ENCODE peak calls at places on chromosomes 6 and 20, in five cellular contexts. L is choroid plexus epithelial cell, E is brain microvascular endothelial cell, S is heart left ventricle, F is astrocyte of the spinal cord. P is an unnamed sample.

GRCh38 chr20:60365882-60366281 is 407.7 kb downstream of the CDH26 start:
- DNase-seq in F (no peak), E (no peak), S (no peak), L (no peak), P (no peak)

GRCh38 chr6:149913085-149913484 is 9.8 kb downstream of the RAET1G start:
- DNase-seq in S (no peak), F (no peak), L (no peak), E (no peak), P (peak)

GRCh38 chr6:84150680-84151079 is 76.8 kb downstream of the CEP162 start:
- DNase-seq in E (peak), L (peak), S (no peak), F (peak), P (peak)

GRCh38 chr6:118993358-118993757 is 58.4 kb upstream of the MCM9 start:
- DNase-seq in F (no peak), L (no peak), E (no peak), S (no peak), P (no peak)

GRCh38 chr6:169960531-169960890 is 209.1 kb downstream of the ERMARD start:
- DNase-seq in S (peak), L (no peak), F (no peak), E (no peak), P (no peak)

GRCh38 chr6:11350294-11350693 is 117.8 kb upstream of the NEDD9 start:
- DNase-seq in E (no peak), L (peak), S (no peak), F (no peak), P (peak)

GRCh38 chr6:111972714-111973678 is 80.9 kb upstream of the CCN6 start:
- DNase-seq in S (peak), L (peak), E (peak), F (peak), P (peak)

GRCh38 chr20:56361888-56362287 is 3.1 kb downstream of the FAM210B start:
- DNase-seq in L (no peak), S (no peak), F (no peak), E (no peak), P (no peak)

GRCh38 chr6:56856036-56856580 is 98.8 kb upstream of the BEND6 start:
- DNase-seq in F (no peak), E (no peak), S (peak), L (no peak), P (no peak)

GRCh38 chr6:117558818-117559217 is 43.5 kb downstream of the GOPC start:
- DNase-seq in F (no peak), E (no peak), L (no peak), S (no peak), P (peak)

GRCh38 chr6:161354956-161355355 is 81.1 kb upstream of the AGPAT4 start:
- DNase-seq in F (no peak), E (no peak), L (no peak), S (no peak), P (no peak)

GRCh38 chr6:137277971-137278602 is 58.9 kb upstream of the IFNGR1 start:
- DNase-seq in S (no peak), L (peak), F (peak), E (peak), P (peak)
- H3K4me3 ChIP-seq in S (no peak), L (no peak), F (no peak), E (no peak), P (no peak)

GRCh38 chr20:61733216-61733615 is 332.5 kb downstream of the TAF4 start:
- DNase-seq in F (no peak), S (no peak), E (no peak), L (no peak), P (no peak)

GRCh38 chr20:61735503-61735785 is 330.2 kb downstream of the TAF4 start:
- DNase-seq in L (no peak), S (no peak), E (no peak), F (no peak), P (no peak)

GRCh38 chr20:61736001-61736635 is 329.6 kb downstream of the TAF4 start:
- DNase-seq in S (no peak), L (no peak), E (no peak), F (no peak), P (no peak)

GRCh38 chr20:61733891-61734732 is 331.6 kb downstream of the TAF4 start:
- DNase-seq in S (no peak), E (no peak), F (no peak), L (no peak), P (no peak)

GRCh38 chr20:61734733-61735502 is 330.8 kb downstream of the TAF4 start:
- DNase-seq in E (no peak), L (no peak), S (no peak), F (no peak), P (no peak)
- TF ChIP-seq CTCF in E (no peak), L (no peak), S (no peak), F (no peak), P (no peak)

GRCh38 chr6:122821095-122821494 is 32.0 kb downstream of the SMPDL3A start:
- DNase-seq in E (no peak), S (no peak), F (no peak), L (no peak), P (no peak)
- H3K4me3 ChIP-seq in E (no peak), S (no peak), F (no peak), L (no peak), P (no peak)

GRCh38 chr20:41364236-41364855 is 2.3 kb downstream of the EMILIN3 start:
- DNase-seq in E (no peak), L (no peak), S (peak), F (no peak), P (no peak)
- TF ChIP-seq CTCF in E (peak), L (no peak), S (no peak), F (peak), P (no peak)

GRCh38 chr6:5066456-5067093 is 18.6 kb upstream of the PPP1R3G start:
- DNase-seq in S (no peak), E (no peak), L (no peak), F (no peak), P (no peak)

GRCh38 chr6:5059036-5059896 is 25.9 kb upstream of the PPP1R3G start:
- DNase-seq in E (no peak), S (no peak), L (no peak), F (no peak), P (no peak)

GRCh38 chr6:5063617-5064016 is 21.5 kb upstream of the PPP1R3G start:
- DNase-seq in E (no peak), L (no peak), F (no peak), S (no peak), P (no peak)

GRCh38 chr6:5058254-5058653 is 26.9 kb upstream of the PPP1R3G start:
- DNase-seq in S (no peak), F (no peak), E (no peak), L (no peak), P (no peak)

DNA sequence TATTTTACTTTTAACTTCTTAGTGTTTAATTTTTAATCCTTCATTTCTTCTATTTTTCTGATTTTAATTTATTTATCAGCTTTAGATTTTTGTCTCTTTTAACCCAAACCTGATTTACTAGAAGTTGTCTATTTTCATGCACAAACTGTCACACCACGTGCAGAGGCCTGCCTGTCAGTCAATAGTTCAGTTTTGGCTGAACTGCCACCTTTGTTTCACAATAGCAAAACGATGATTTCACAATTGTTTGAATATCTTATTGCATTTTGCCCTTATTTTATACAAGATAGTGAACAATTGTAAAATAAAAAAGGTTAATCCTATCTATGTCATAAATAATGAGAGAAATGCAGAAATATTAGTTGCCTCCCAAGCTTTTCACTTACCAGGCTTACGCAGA is 24.0 kb upstream of the PPP1R3G start:
- DNase-seq in S (no peak), L (no peak), F (no peak), E (no peak), P (no peak)
- H3K4me3 ChIP-seq in S (no peak), L (no peak), F (no peak), E (no peak), P (no peak)

GRCh38 chr20:51768759-51769517 is 748 bp upstream of the ATP9A start:
- DNase-seq in S (no peak), E (no peak), L (no peak), F (no peak), P (no peak)
- TF ChIP-seq CTCF in S (no peak), E (no peak), L (no peak), F (no peak), P (no peak)

GRCh38 chr6:12956991-12957320 is 240.4 kb downstream of the PHACTR1 start:
- DNase-seq in L (no peak), E (no peak), F (no peak), S (no peak), P (no peak)
- H3K4me3 ChIP-seq in L (peak), E (peak), F (peak), S (peak), P (peak)

DNA sequence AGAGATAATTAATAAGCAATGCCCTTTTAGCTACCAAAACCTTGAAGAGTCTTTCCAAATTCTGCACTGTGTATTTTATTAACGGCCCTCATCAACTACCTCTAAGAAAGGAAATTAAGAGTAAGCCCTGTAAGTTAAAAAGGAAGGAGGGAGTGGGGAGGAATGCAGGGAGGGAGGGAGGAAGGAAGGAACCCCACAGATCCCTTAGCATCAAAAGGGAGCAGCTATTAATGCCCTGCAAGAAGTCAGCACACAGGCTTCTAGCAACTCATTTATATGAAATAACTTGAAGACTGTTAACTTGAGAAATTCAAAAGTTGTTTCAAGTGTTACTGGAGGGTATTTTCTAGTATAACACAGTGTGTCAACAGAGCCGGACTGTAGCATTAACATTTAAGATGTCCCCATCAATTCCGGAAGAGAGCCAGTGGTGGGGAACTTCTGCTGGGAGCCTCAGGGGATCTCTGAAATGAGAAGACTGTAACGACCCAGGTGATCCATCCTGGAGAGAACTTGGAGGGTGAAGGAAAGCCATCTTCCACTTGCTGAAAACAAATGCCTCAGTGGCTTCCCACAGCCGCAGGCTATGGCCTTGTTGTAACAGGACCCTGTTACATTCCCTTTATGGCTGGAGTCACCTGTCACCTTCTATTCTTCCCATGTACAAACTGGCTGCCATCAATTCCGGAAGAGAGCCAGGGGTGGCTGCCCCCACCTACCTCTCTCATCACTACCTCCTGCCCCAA is 33.2 kb downstream of the SLC22A23 start:
- DNase-seq in L (no peak), F (no peak), E (no peak), S (no peak), P (no peak)
- TF ChIP-seq CTCF in L (no peak), F (no peak), E (no peak), S (no peak), P (no peak)

DNA sequence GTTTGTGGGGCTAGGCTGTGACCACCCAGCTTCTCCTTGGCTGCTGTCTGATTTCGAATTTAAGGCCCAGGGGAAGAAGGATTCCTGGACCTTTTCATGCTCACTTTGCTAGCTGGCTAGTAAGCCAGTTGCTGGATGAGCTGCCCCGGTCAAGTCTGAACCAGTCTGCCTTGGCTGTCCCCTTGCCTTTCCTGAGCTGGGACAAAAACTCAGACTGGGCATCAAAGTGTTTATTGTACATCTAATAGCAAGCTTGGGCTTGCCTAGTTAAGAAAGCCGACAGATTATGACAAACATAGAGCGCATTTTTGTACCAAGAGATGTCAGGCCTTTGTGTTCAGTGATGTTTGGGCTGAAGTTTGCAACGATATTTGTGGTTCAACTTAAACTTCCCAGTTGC is 750 bp upstream of the PAK5 start:
- DNase-seq in L (no peak), F (no peak), E (no peak), S (no peak), P (peak)
- H3K4me3 ChIP-seq in L (no peak), F (no peak), E (no peak), S (no peak), P (no peak)